ENCODE peak calls at places on chromosomes 13 and 19, in four cellular contexts. Y is body of pancreas, J is cardiac muscle cell, S is foreskin keratinocyte. I is an unnamed sample.

GRCh38 chr13:30862707-30863106 is 43.4 kb upstream of the MEDAG start:
- DNase-seq in Y (peak; percentile 37), J (peak; percentile 49), S (no peak), I (no peak)

GRCh38 chr19:18223860-18224524 is 2.2 kb downstream of the PDE4C start:
- DNase-seq in Y (peak; percentile 19), J (peak; percentile 54), S (no peak), I (peak; percentile 78)

GRCh38 chr19:46000497-46001246 is 5.4 kb downstream of the CCDC61 start:
- DNase-seq in Y (peak; percentile 71), J (peak; percentile 15), S (no peak), I (no peak)

GRCh38 chr19:44746946-44747738 is 1.4 kb upstream of the BCL3 start:
- DNase-seq in Y (peak; percentile 92), J (peak; percentile 98), S (peak; percentile 93), I (peak; percentile 89)

GRCh38 chr19:927044-927706 is 1.3 kb downstream of the ARID3A start:
- DNase-seq in Y (peak; percentile 61), J (peak; percentile 71), S (no peak), I (no peak)

GRCh38 chr13:24671367-24672117 is 8.7 kb upstream of the ATP12A start:
- DNase-seq in Y (peak; percentile 32), J (peak; percentile 91), S (peak; percentile 98), I (peak; percentile 69)

GRCh38 chr19:47379398-47379938 is 30.4 kb downstream of the DHX34 start:
- DNase-seq in Y (peak; percentile 35), J (no peak), S (no peak), I (no peak)

GRCh38 chr19:56873493-56873892 is 33.0 kb upstream of the PEG3 start:
- DNase-seq in Y (no peak), J (no peak), S (no peak), I (no peak)

GRCh38 chr13:36819811-36820140 is 754 bp downstream of the RFXAP start:
- DNase-seq in Y (peak; percentile 29), J (peak; percentile 33), S (no peak), I (peak; percentile 59)

GRCh38 chr13:29582171-29582570 is 13.3 kb downstream of the SLC7A1 start:
- DNase-seq in Y (peak; percentile 64), J (no peak), S (no peak), I (no peak)

GRCh38 chr13:97220151-97220900 is 1.8 kb upstream of the MBNL2 start:
- DNase-seq in Y (no peak), J (no peak), S (peak; percentile 29), I (no peak)

GRCh38 chr19:35757231-35757748 is 461 bp upstream of the HSPB6 start:
- DNase-seq in Y (peak; percentile 69), J (peak; percentile 98), S (peak; percentile 51), I (peak; percentile 51)

GRCh38 chr13:94860981-94861407 is 148.6 kb upstream of the SOX21 start:
- DNase-seq in Y (no peak), J (peak; percentile 30), S (peak; percentile 2), I (no peak)

GRCh38 chr19:57165846-57166245 is 1.4 kb downstream of the DUXA start:
- DNase-seq in Y (no peak), J (no peak), S (peak; percentile 39), I (no peak)

GRCh38 chr19:38538793-38539528 is 78.8 kb downstream of the MAP4K1 start:
- DNase-seq in Y (no peak), J (no peak), S (no peak), I (peak; percentile 57)

GRCh38 chr13:113598481-113598880 is 13.9 kb downstream of the TFDP1 start:
- DNase-seq in Y (no peak), J (no peak), S (no peak), I (no peak)

GRCh38 chr19:48921721-48922500 is 11.6 kb upstream of the DHDH start:
- DNase-seq in Y (no peak), J (no peak), S (no peak), I (no peak)

GRCh38 chr19:35959968-35960320 is 23.8 kb downstream of the LRFN3 start:
- DNase-seq in Y (no peak), J (no peak), S (no peak), I (no peak)

GRCh38 chr13:66578305-66578704 is 651.8 kb downstream of the PCDH9 start:
- DNase-seq in Y (no peak), J (no peak), S (no peak), I (no peak)

GRCh38 chr19:51503891-51504290 is 2.3 kb upstream of the SIGLEC12 start:
- DNase-seq in Y (no peak), J (no peak), S (no peak), I (no peak)

GRCh38 chr19:51507209-51507608 is 5.6 kb upstream of the SIGLEC12 start:
- DNase-seq in Y (no peak), J (no peak), S (no peak), I (no peak)

GRCh38 chr19:51505904-51506303 is 4.3 kb upstream of the SIGLEC12 start:
- DNase-seq in Y (no peak), J (no peak), S (no peak), I (no peak)

GRCh38 chr19:51501594-51502263 is at the start of gene SIGLEC12:
- DNase-seq in Y (no peak), J (no peak), S (no peak), I (no peak)

GRCh38 chr19:51503428-51503827 is 1.8 kb upstream of the SIGLEC12 start:
- DNase-seq in Y (no peak), J (no peak), S (no peak), I (no peak)
- H3K27me3 ChIP-seq in Y (no peaks in the 10 kb centered on the region), J (no peaks in the 10 kb centered on the region), S (no peaks in the 10 kb centered on the region), I (no peaks in the 10 kb centered on the region)

GRCh38 chr13:45870232-45870631 is 18.7 kb upstream of the SIAH3 start:
- DNase-seq in Y (no peak), J (no peak), S (peak; percentile 22), I (no peak)
- H3K4me1 ChIP-seq in Y (peaks cover 5% of the 10 kb centered on the region), J (peaks cover 39% of the 10 kb centered on the region), S (peaks cover 35% of the 10 kb centered on the region), I (peaks cover 20% of the 10 kb centered on the region)

GRCh38 chr13:112056284-112056727 is 10.6 kb upstream of the SOX1 start:
- DNase-seq in Y (no peak), J (no peak), S (no peak), I (no peak)

GRCh38 chr13:112058519-112058873 is 8.5 kb upstream of the SOX1 start:
- DNase-seq in Y (no peak), J (no peak), S (no peak), I (no peak)

GRCh38 chr13:112057736-112058518 is 9.0 kb upstream of the SOX1 start:
- DNase-seq in Y (peak; percentile 21), J (no peak), S (no peak), I (no peak)

GRCh38 chr13:112056739-112057433 is 10.1 kb upstream of the SOX1 start:
- DNase-seq in Y (no peak), J (no peak), S (no peak), I (no peak)

DNA sequence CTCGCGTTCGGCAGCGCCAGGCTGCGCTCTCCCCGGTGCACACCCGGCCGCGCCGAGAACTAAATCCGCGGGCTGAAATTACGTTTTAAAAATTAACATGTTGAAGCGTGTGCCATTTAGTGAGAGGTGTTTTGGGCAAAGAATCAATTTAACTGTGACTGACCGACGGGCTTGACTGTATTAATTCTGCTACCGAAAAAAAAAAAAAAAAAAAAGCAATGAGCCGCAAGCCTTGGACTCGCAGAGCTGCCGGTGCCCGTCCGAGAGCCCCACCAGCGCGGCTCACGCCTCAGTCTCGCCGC is 9.6 kb upstream of the SOX1 start:
- DNase-seq in Y (no peak), J (no peak), S (no peak), I (no peak)
- H3K27me3 ChIP-seq in Y (peaks cover 34% of the 10 kb centered on the region), J (peaks cover 100% of the 10 kb centered on the region), S (peaks cover 100% of the 10 kb centered on the region), I (peaks cover 87% of the 10 kb centered on the region)

DNA sequence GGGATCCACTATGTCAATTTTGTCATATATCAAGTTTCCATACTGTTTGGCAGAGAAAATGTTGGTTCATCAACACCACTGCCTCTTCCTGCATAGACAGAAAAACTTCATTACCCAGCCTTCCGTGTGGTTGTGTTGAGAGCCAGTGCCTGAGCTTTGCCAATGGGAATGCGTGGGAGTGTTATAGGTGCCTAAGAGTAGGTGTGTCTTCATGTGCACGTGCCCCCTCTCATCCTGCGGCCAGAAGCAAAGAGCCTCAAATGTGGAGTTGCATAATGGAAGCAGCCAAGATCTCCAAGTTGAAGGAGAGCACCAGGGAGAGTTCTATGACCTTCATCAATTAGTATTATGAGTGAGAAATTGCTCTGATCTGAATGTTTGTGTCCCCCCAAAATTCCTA is 15.6 kb downstream of the CPB2 start:
- DNase-seq in Y (no peak), J (no peak), S (no peak), I (no peak)
- H3K4me1 ChIP-seq in Y (no peaks in the 10 kb centered on the region), J (no peaks in the 10 kb centered on the region), S (no peaks in the 10 kb centered on the region), I (no peaks in the 10 kb centered on the region)

GRCh38 chr13:22777207-22777606 is 403.6 kb upstream of the SGCG start:
- DNase-seq in Y (no peak), J (no peak), S (no peak), I (no peak)
- H3K27me3 ChIP-seq in Y (no peaks in the 10 kb centered on the region), J (no peaks in the 10 kb centered on the region), S (no peaks in the 10 kb centered on the region), I (no peaks in the 10 kb centered on the region)

GRCh38 chr19:49926520-49926919 is 2.5 kb upstream of the ATF5 start:
- DNase-seq in Y (no peak), J (no peak), S (no peak), I (peak; percentile 72)
- H3K4me1 ChIP-seq in Y (peaks cover 22% of the 10 kb centered on the region), J (peaks cover 3% of the 10 kb centered on the region), S (peaks cover under 1% of the 10 kb centered on the region), I (peaks cover 20% of the 10 kb centered on the region)

GRCh38 chr13:26998265-26998664 is 173.3 kb downstream of the USP12 start:
- DNase-seq in Y (no peak), J (no peak), S (no peak), I (no peak)

GRCh38 chr13:27001705-27002104 is 169.9 kb downstream of the USP12 start:
- DNase-seq in Y (no peak), J (no peak), S (no peak), I (no peak)

GRCh38 chr13:26996965-26997752 is 174.5 kb downstream of the USP12 start:
- DNase-seq in Y (no peak), J (no peak), S (no peak), I (no peak)

GRCh38 chr13:26999499-26999898 is 172.1 kb downstream of the USP12 start:
- DNase-seq in Y (no peak), J (no peak), S (no peak), I (no peak)

GRCh38 chr13:27000686-27001085 is 170.9 kb downstream of the USP12 start:
- DNase-seq in Y (no peak), J (no peak), S (no peak), I (no peak)
- H3K27me3 ChIP-seq in Y (no peaks in the 10 kb centered on the region), J (peaks cover 6% of the 10 kb centered on the region), S (peaks cover 47% of the 10 kb centered on the region), I (no peaks in the 10 kb centered on the region)

DNA sequence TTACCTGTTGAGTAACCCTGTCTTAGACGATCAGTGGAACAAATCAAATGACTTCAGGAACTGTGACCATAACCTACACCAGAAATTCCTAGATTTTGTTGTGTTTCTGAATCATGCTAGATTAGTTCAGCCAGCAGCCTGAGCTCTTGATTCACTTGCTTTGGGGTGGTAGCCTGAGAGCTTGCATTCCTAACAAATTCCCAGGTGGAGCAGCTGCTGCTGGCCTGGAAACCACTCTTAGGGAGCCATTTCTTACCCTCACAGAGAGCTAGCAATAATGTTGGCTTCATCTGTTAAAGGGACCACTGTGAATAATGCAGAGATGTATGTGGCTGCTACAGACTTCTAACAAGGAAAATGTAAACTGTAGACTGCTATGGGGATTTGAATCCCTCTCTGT is 388.1 kb upstream of the PRR20A start:
- DNase-seq in Y (no peak), J (no peak), S (no peak), I (no peak)
- H3K4me1 ChIP-seq in Y (no peaks in the 10 kb centered on the region), J (no peaks in the 10 kb centered on the region), S (no peaks in the 10 kb centered on the region), I (no peaks in the 10 kb centered on the region)

I was measured in HAP-1.